ENCODE peak calls at places on chromosomes 2 and 18, in five cellular contexts. One of them, this sample, is unnamed.

GRCh38 chr2:33240178-33240577 is 236.3 kb upstream of the RASGRP3 start:
- DNase-seq in right atrium auricular region: no peak
- DNase-seq in body of pancreas: no peak
- DNase-seq in AG09309: no peak
- DNase-seq in spleen: no peak
- DNase-seq in this sample: peak; percentile 90

GRCh38 chr2:226782092-226782713 is 17.4 kb downstream of the IRS1 start:
- DNase-seq in right atrium auricular region: no peak
- DNase-seq in body of pancreas: no peak
- DNase-seq in AG09309: no peak
- DNase-seq in spleen: no peak
- DNase-seq in this sample: peak; percentile 47

GRCh38 chr2:237118731-237119130 is 33.0 kb downstream of the COPS8 start:
- DNase-seq in right atrium auricular region: no peak
- DNase-seq in body of pancreas: no peak
- DNase-seq in AG09309: no peak
- DNase-seq in spleen: no peak
- DNase-seq in this sample: no peak

GRCh38 chr2:8684421-8684884 is 2.6 kb downstream of the ID2 start:
- DNase-seq in right atrium auricular region: no peak
- DNase-seq in body of pancreas: peak; percentile 16
- DNase-seq in AG09309: no peak
- DNase-seq in spleen: no peak
- DNase-seq in this sample: peak; percentile 58

GRCh38 chr2:69177785-69178636 is 165.0 kb downstream of the ANTXR1 start:
- DNase-seq in right atrium auricular region: peak; percentile 98
- DNase-seq in body of pancreas: peak; percentile 60
- DNase-seq in AG09309: peak; percentile 91
- DNase-seq in spleen: peak; percentile 95
- DNase-seq in this sample: peak; percentile 99

GRCh38 chr2:212537311-212538155 is 1.1 kb downstream of the ERBB4 start:
- DNase-seq in right atrium auricular region: no peak
- DNase-seq in body of pancreas: peak; percentile 66
- DNase-seq in AG09309: no peak
- DNase-seq in spleen: peak; percentile 76
- DNase-seq in this sample: peak; percentile 9

GRCh38 chr2:201441409-201441808 is 9.8 kb downstream of the TRAK2 start:
- DNase-seq in right atrium auricular region: no peak
- DNase-seq in body of pancreas: no peak
- DNase-seq in AG09309: no peak
- DNase-seq in spleen: no peak
- DNase-seq in this sample: no peak

GRCh38 chr2:16121986-16122390 is 181.6 kb downstream of the MYCN start:
- DNase-seq in right atrium auricular region: no peak
- DNase-seq in body of pancreas: no peak
- DNase-seq in AG09309: no peak
- DNase-seq in spleen: no peak
- DNase-seq in this sample: no peak

GRCh38 chr18:27075828-27076227 is 109.3 kb downstream of the CHST9 start:
- DNase-seq in right atrium auricular region: no peak
- DNase-seq in body of pancreas: no peak
- DNase-seq in AG09309: no peak
- DNase-seq in spleen: no peak
- DNase-seq in this sample: no peak

GRCh38 chr2:182372661-182373060 is 54.2 kb downstream of the PDE1A start:
- DNase-seq in right atrium auricular region: peak; percentile 68
- DNase-seq in body of pancreas: no peak
- DNase-seq in AG09309: peak; percentile 57
- DNase-seq in spleen: no peak
- DNase-seq in this sample: peak; percentile 91

GRCh38 chr18:66119347-66119746 is 368.5 kb downstream of the CDH7 start:
- DNase-seq in right atrium auricular region: no peak
- DNase-seq in body of pancreas: no peak
- DNase-seq in AG09309: no peak
- DNase-seq in spleen: no peak
- DNase-seq in this sample: no peak

GRCh38 chr2:174585111-174585510 is 12.5 kb downstream of the WIPF1 start:
- DNase-seq in right atrium auricular region: no peak
- DNase-seq in body of pancreas: peak; percentile 19
- DNase-seq in AG09309: no peak
- DNase-seq in spleen: no peak
- DNase-seq in this sample: no peak

GRCh38 chr18:46155652-46156051 is 51.5 kb downstream of the HAUS1 start:
- DNase-seq in right atrium auricular region: no peak
- DNase-seq in body of pancreas: no peak
- DNase-seq in AG09309: peak; percentile 65
- DNase-seq in spleen: no peak
- DNase-seq in this sample: peak; percentile 92

GRCh38 chr18:48597110-48597509 is 58.3 kb downstream of the CTIF start:
- DNase-seq in right atrium auricular region: no peak
- DNase-seq in body of pancreas: no peak
- DNase-seq in AG09309: no peak
- DNase-seq in spleen: no peak
- DNase-seq in this sample: no peak

GRCh38 chr2:28291811-28292455 is 100.7 kb upstream of the FOSL2 start:
- DNase-seq in right atrium auricular region: no peak
- DNase-seq in body of pancreas: no peak
- DNase-seq in AG09309: no peak
- DNase-seq in spleen: no peak
- DNase-seq in this sample: no peak

GRCh38 chr2:175037941-175038340 is 32.8 kb upstream of the CHN1 start:
- DNase-seq in right atrium auricular region: no peak
- DNase-seq in body of pancreas: no peak
- DNase-seq in AG09309: no peak
- DNase-seq in spleen: no peak
- DNase-seq in this sample: no peak

GRCh38 chr2:71892896-71893295 is 254.8 kb downstream of the CYP26B1 start:
- DNase-seq in right atrium auricular region: no peak
- DNase-seq in body of pancreas: no peak
- DNase-seq in AG09309: no peak
- DNase-seq in spleen: no peak
- DNase-seq in this sample: no peak

GRCh38 chr18:67500512-67500911 is 16.0 kb downstream of the DSEL start:
- DNase-seq in right atrium auricular region: no peak
- DNase-seq in body of pancreas: no peak
- DNase-seq in AG09309: no peak
- DNase-seq in spleen: no peak
- DNase-seq in this sample: no peak

GRCh38 chr18:76565238-76566173 is 70.5 kb upstream of the ZNF516 start:
- DNase-seq in right atrium auricular region: peak; percentile 86
- DNase-seq in body of pancreas: peak; percentile 79
- DNase-seq in AG09309: peak; percentile 91
- DNase-seq in spleen: peak; percentile 84
- DNase-seq in this sample: peak; percentile 93

GRCh38 chr2:35978218-35978617 is 377.4 kb upstream of the CRIM1 start:
- DNase-seq in right atrium auricular region: no peak
- DNase-seq in body of pancreas: no peak
- DNase-seq in AG09309: no peak
- DNase-seq in spleen: no peak
- DNase-seq in this sample: no peak

GRCh38 chr2:1976112-1976511 is 231.8 kb upstream of the PXDN start:
- DNase-seq in right atrium auricular region: peak; percentile 43
- DNase-seq in body of pancreas: no peak
- DNase-seq in AG09309: no peak
- DNase-seq in spleen: no peak
- DNase-seq in this sample: no peak

GRCh38 chr2:9951272-9951521 is 296 bp upstream of the GRHL1 start:
- DNase-seq in right atrium auricular region: no peak
- DNase-seq in body of pancreas: no peak
- DNase-seq in AG09309: no peak
- DNase-seq in spleen: no peak
- DNase-seq in this sample: no peak

GRCh38 chr2:34545486-34546136 is 946.5 kb upstream of the FAM98A start:
- DNase-seq in right atrium auricular region: no peak
- DNase-seq in body of pancreas: no peak
- DNase-seq in AG09309: no peak
- DNase-seq in spleen: peak; percentile 51
- DNase-seq in this sample: no peak

GRCh38 chr2:104249666-104250065 is 604.2 kb upstream of the POU3F3 start:
- DNase-seq in right atrium auricular region: no peak
- DNase-seq in body of pancreas: no peak
- DNase-seq in AG09309: no peak
- DNase-seq in spleen: no peak
- DNase-seq in this sample: no peak

GRCh38 chr2:61439241-61440002 is 31.5 kb downstream of the USP34 start:
- DNase-seq in right atrium auricular region: no peak
- DNase-seq in body of pancreas: peak; percentile 39
- DNase-seq in AG09309: no peak
- DNase-seq in spleen: no peak
- DNase-seq in this sample: no peak

GRCh38 chr18:13565228-13565627 is 161.1 kb downstream of the FAM210A start:
- DNase-seq in right atrium auricular region: no peak
- DNase-seq in body of pancreas: no peak
- DNase-seq in AG09309: no peak
- DNase-seq in spleen: no peak
- DNase-seq in this sample: no peak

GRCh38 chr18:58896268-58896667 is 31.6 kb downstream of the ZNF532 start:
- DNase-seq in right atrium auricular region: no peak
- DNase-seq in body of pancreas: no peak
- DNase-seq in AG09309: no peak
- DNase-seq in spleen: no peak
- DNase-seq in this sample: no peak
- H3K4me3 ChIP-seq in right atrium auricular region: no peak overlapping the region
- H3K4me3 ChIP-seq in body of pancreas: no peak overlapping the region
- H3K4me3 ChIP-seq in AG09309: no peak overlapping the region
- H3K4me3 ChIP-seq in spleen: no peak overlapping the region
- H3K4me3 ChIP-seq in this sample: no peak overlapping the region

GRCh38 chr18:64318547-64318946 is 169.7 kb upstream of the LINC00305 start:
- DNase-seq in right atrium auricular region: no peak
- DNase-seq in body of pancreas: no peak
- DNase-seq in AG09309: no peak
- DNase-seq in spleen: no peak
- DNase-seq in this sample: no peak
- TF ChIP-seq CTCF in right atrium auricular region: no peak
- TF ChIP-seq CTCF in body of pancreas: no peak
- TF ChIP-seq CTCF in AG09309: no peak
- TF ChIP-seq CTCF in spleen: no peak
- TF ChIP-seq CTCF in this sample: no peak

DNA sequence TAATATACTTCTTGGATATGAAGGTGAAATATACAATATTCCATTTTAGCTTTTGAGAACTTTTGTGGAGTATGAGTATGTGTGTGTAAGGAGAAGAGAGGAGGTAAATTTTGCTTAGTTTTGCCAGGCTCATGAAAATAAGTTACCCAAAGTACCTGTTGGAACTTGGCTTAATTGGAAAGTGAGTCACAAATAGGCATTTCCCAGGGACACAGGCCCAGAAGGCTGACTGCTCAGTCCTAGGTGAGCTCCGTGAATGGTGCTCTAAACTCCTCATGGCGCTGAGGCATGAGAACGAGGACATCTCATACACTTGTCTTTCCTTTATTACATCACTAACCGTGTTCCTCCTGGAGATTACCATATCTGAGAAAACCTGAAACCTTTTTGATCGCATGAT is 148.5 kb upstream of the RAB12 start:
- DNase-seq in right atrium auricular region: no peak
- DNase-seq in body of pancreas: no peak
- DNase-seq in AG09309: no peak
- DNase-seq in spleen: no peak
- DNase-seq in this sample: no peak
- H3K4me3 ChIP-seq in right atrium auricular region: no peak overlapping the region
- H3K4me3 ChIP-seq in body of pancreas: no peak overlapping the region
- H3K4me3 ChIP-seq in AG09309: no peak overlapping the region
- H3K4me3 ChIP-seq in spleen: no peak overlapping the region
- H3K4me3 ChIP-seq in this sample: no peak overlapping the region

GRCh38 chr2:206443735-206444527 is 599 bp downstream of the ADAM23 start:
- DNase-seq in right atrium auricular region: no peak
- DNase-seq in body of pancreas: peak; percentile 26
- DNase-seq in AG09309: no peak
- DNase-seq in spleen: peak; percentile 75
- DNase-seq in this sample: peak; percentile 44

GRCh38 chr2:206442516-206442853 is 847 bp upstream of the ADAM23 start:
- DNase-seq in right atrium auricular region: no peak
- DNase-seq in body of pancreas: no peak
- DNase-seq in AG09309: no peak
- DNase-seq in spleen: no peak
- DNase-seq in this sample: no peak

GRCh38 chr2:206445948-206446347 is 2.6 kb downstream of the ADAM23 start:
- DNase-seq in right atrium auricular region: no peak
- DNase-seq in body of pancreas: no peak
- DNase-seq in AG09309: no peak
- DNase-seq in spleen: no peak
- DNase-seq in this sample: no peak

GRCh38 chr2:206438196-206438727 is 5.1 kb upstream of the ADAM23 start:
- DNase-seq in right atrium auricular region: no peak
- DNase-seq in body of pancreas: no peak
- DNase-seq in AG09309: no peak
- DNase-seq in spleen: no peak
- DNase-seq in this sample: no peak

GRCh38 chr2:206442854-206443734 is at the start of gene ADAM23:
- DNase-seq in right atrium auricular region: no peak
- DNase-seq in body of pancreas: peak; percentile 25
- DNase-seq in AG09309: no peak
- DNase-seq in spleen: no peak
- DNase-seq in this sample: peak; percentile 32
- TF ChIP-seq CTCF in right atrium auricular region: peak; percentile 45
- TF ChIP-seq CTCF in body of pancreas: no peak
- TF ChIP-seq CTCF in AG09309: peak; percentile 20
- TF ChIP-seq CTCF in spleen: no peak
- TF ChIP-seq CTCF in this sample: no peak